ENCODE peak calls at places on chromosome 12, in ten cellular contexts. C is effector memory CD4-positive, alpha-beta T cell; U is neural progenitor cell; D is kidney; S is HCT116; R is uterus; G is substantia nigra; O is upper lobe of right lung; L is A549; T is AG04450. X is an unnamed sample.

GRCh38 chr12:3119745-3120660 is 42.8 kb downstream of the TSPAN9 start:
- DNase-seq in U (no peak), R (no peak), C (no peak), S (no peak), D (peak; percentile 91), G (no peak), L (no peak), T (no peak), O (peak; percentile 81), X (no peak)

GRCh38 chr12:113242018-113242418 is 20.8 kb downstream of the TPCN1 start:
- DNase-seq in T (no peak), L (no peak), S (no peak), R (no peak), G (no peak), C (no peak), O (peak; percentile 86), D (peak; percentile 90), U (no peak), X (peak; percentile 96)

GRCh38 chr12:41907550-41907949 is 237.1 kb downstream of the GXYLT1 start:
- DNase-seq in O (no peak), U (no peak), G (no peak), C (no peak), S (no peak), L (no peak), T (no peak), R (no peak), D (no peak), X (no peak)

GRCh38 chr12:60169904-60170303 is 574.1 kb downstream of the SLC16A7 start:
- DNase-seq in C (no peak), R (no peak), O (no peak), G (no peak), T (no peak), L (no peak), D (no peak), U (no peak), S (no peak), X (no peak)

GRCh38 chr12:69985656-69986055 is 160.6 kb downstream of the MYRFL start:
- DNase-seq in D (no peak), U (peak; percentile 20), L (peak; percentile 50), G (no peak), C (no peak), O (no peak), S (peak; percentile 54), R (no peak), T (no peak), X (no peak)

GRCh38 chr12:131980263-131980662 is 30.5 kb downstream of the EP400 start:
- DNase-seq in D (no peak), T (no peak), S (no peak), L (peak; percentile 54), U (no peak), G (no peak), C (no peak), O (no peak), R (no peak), X (no peak)

GRCh38 chr12:53842686-53843085 is 90.9 kb upstream of the CISTR start:
- DNase-seq in U (no peak), R (no peak), D (no peak), L (no peak), O (no peak), G (no peak), S (no peak), C (no peak), T (no peak), X (no peak)

GRCh38 chr12:53575502-53576264 is 50.5 kb downstream of the ATF7 start:
- DNase-seq in U (no peak), T (peak; percentile 32), O (no peak), L (peak; percentile 63), G (no peak), R (no peak), D (no peak), S (no peak), C (no peak), X (peak; percentile 73)

GRCh38 chr12:31009976-31010375 is 63.7 kb upstream of the DDX11 start:
- DNase-seq in R (peak; percentile 3), T (no peak), L (no peak), G (no peak), U (no peak), S (no peak), C (no peak), D (no peak), O (no peak), X (no peak)

GRCh38 chr12:43277630-43278267 is 274.3 kb downstream of the ADAMTS20 start:
- DNase-seq in T (peak; percentile 55), S (no peak), C (no peak), L (peak; percentile 81), U (no peak), G (no peak), O (no peak), D (no peak), R (no peak), X (peak; percentile 88)

GRCh38 chr12:39389399-39390150 is 53.3 kb downstream of the KIF21A start:
- DNase-seq in U (no peak), D (no peak), C (no peak), R (no peak), S (no peak), L (no peak), O (no peak), G (no peak), T (no peak), X (no peak)

GRCh38 chr12:69447892-69448291 is 22.3 kb upstream of the FRS2 start:
- DNase-seq in L (no peak), D (no peak), S (no peak), O (no peak), G (no peak), T (no peak), R (no peak), U (no peak), C (no peak), X (no peak)

GRCh38 chr12:126219654-126220279 is 1154.5 kb downstream of the AACS start:
- DNase-seq in U (no peak), G (no peak), D (no peak), C (no peak), T (no peak), R (no peak), L (no peak), S (no peak), O (no peak), X (no peak)

GRCh38 chr12:29428630-29429029 is 47.7 kb upstream of the ERGIC2 start:
- DNase-seq in R (no peak), S (peak; percentile 63), L (peak; percentile 10), O (no peak), G (no peak), U (no peak), D (no peak), C (no peak), T (peak; percentile 11), X (peak; percentile 66)
- H3K27ac ChIP-seq in R (no peak overlapping the region), S (no peak overlapping the region), L (no peak overlapping the region), O (no peak overlapping the region), G (no peak overlapping the region), U (no peak overlapping the region), D (no peak overlapping the region), C (no peak overlapping the region), T (no peak overlapping the region), X (peak overlapping the region; percentile 73)

GRCh38 chr12:120689397-120690082 is 2.6 kb downstream of the MLEC start:
- DNase-seq in C (no peak), O (no peak), T (no peak), L (no peak), R (no peak), S (no peak), U (no peak), G (no peak), D (no peak), X (no peak)

GRCh38 chr12:120690083-120690450 is 3.1 kb downstream of the MLEC start:
- DNase-seq in O (no peak), T (no peak), S (no peak), C (no peak), L (no peak), D (no peak), U (no peak), R (no peak), G (no peak), X (no peak)

GRCh38 chr12:120690978-120691377 is 4.0 kb downstream of the MLEC start:
- DNase-seq in D (no peak), O (no peak), S (no peak), U (no peak), L (no peak), R (no peak), C (no peak), T (no peak), G (no peak), X (no peak)

GRCh38 chr12:120693848-120694247 is 6.9 kb downstream of the MLEC start:
- DNase-seq in L (no peak), C (no peak), D (no peak), T (no peak), G (no peak), S (no peak), R (no peak), U (peak; percentile 68), O (no peak), X (no peak)

DNA sequence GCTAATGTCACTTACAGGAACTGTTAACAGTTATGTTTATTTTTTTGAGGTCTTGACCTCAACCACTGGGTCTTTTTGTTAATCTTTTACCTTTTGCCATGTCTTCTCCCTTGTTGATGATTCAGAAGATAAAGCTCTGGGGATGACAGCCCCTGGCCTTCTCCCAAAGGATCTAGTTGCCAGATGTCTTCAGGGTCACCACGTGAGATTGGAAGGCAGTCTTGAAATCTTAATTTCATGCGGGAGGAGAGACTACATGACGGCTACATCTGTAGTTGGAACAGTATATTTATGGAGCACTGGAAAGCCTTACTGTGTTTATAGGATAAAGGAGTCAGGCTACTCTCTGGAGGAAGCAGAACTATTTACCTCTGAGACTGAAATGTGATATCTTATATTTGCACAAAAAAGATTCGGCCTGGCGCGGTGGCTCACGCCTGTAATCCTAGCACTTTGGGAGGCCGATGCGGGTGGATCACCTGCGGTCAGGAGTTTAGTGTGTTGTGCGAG is 5.6 kb downstream of the MLEC start:
- DNase-seq in G (no peak), D (no peak), L (peak; percentile 89), T (no peak), U (no peak), S (no peak), C (no peak), O (no peak), R (no peak), X (no peak)
- H3K27ac ChIP-seq in G (no peak overlapping the region), D (no peak overlapping the region), L (peak overlapping the region; percentile 94), T (no peak overlapping the region), U (no peak overlapping the region), S (no peak overlapping the region), C (no peak overlapping the region), O (no peak overlapping the region), R (peak overlapping the region; percentile 25), X (no peak overlapping the region)

GRCh38 chr12:12094481-12094880 is 23.7 kb downstream of the BCL2L14 start:
- DNase-seq in T (no peak), S (no peak), U (no peak), G (no peak), R (no peak), O (no peak), L (no peak), C (no peak), D (no peak), X (no peak)
- H3K27ac ChIP-seq in T (no peak overlapping the region), S (no peak overlapping the region), U (no peak overlapping the region), G (no peak overlapping the region), R (no peak overlapping the region), O (no peak overlapping the region), L (no peak overlapping the region), C (no peak overlapping the region), D (no peak overlapping the region), X (no peak overlapping the region)

DNA sequence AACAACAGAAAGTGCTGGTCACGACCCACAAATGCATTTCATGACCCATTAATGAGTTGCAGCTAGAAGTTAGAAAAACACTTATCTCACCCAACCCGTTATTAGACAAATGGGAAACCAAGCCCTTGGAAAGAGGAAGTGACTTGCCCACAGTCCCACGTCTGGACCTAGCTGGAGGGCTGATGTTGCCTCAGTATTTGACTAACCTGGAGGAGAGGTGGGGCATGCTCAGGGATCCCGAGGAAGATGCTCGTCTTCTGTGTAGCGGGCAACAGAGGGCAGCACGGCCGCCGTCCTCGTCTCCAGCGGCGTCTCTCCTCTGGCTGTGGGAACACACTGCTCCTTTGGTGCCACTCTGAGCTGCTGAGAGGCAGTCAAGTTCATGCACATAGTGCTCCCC is 12.7 kb downstream of the CCND2 start:
- DNase-seq in S (no peak), L (no peak), G (no peak), C (no peak), U (no peak), D (no peak), T (no peak), R (no peak), O (no peak), X (no peak)
- H3K27ac ChIP-seq in S (no peak overlapping the region), L (no peak overlapping the region), G (no peak overlapping the region), C (no peak overlapping the region), U (no peak overlapping the region), D (no peak overlapping the region), T (no peak overlapping the region), R (no peak overlapping the region), O (no peak overlapping the region), X (no peak overlapping the region)